ENCODE peak calls at places on chromosomes 7 and 10, in seven cellular contexts. One of them, this sample, is unnamed.

GRCh38 chr10:7956508-7956907 is 98.0 kb upstream of the GATA3 start:
- DNase-seq in upper lobe of left lung: no peak
- DNase-seq in HepG2: no peak
- DNase-seq in breast epithelium: no peak
- DNase-seq in transverse colon: no peak
- DNase-seq in GM23338: no peak
- DNase-seq in stomach: no peak
- DNase-seq in this sample: no peak

GRCh38 chr10:75043256-75044121 is 68.0 kb upstream of the SAMD8 start:
- DNase-seq in upper lobe of left lung: peak; percentile 86
- DNase-seq in HepG2: no peak
- DNase-seq in breast epithelium: no peak
- DNase-seq in transverse colon: no peak
- DNase-seq in GM23338: peak; percentile 93
- DNase-seq in stomach: no peak
- DNase-seq in this sample: no peak

GRCh38 chr7:17806631-17807030 is 133.7 kb downstream of the SNX13 start:
- DNase-seq in upper lobe of left lung: peak; percentile 50
- DNase-seq in HepG2: no peak
- DNase-seq in breast epithelium: no peak
- DNase-seq in transverse colon: no peak
- DNase-seq in GM23338: no peak
- DNase-seq in stomach: no peak
- DNase-seq in this sample: no peak

GRCh38 chr7:104790440-104790839 is 223.6 kb upstream of the KMT2E start:
- DNase-seq in upper lobe of left lung: no peak
- DNase-seq in HepG2: no peak
- DNase-seq in breast epithelium: no peak
- DNase-seq in transverse colon: no peak
- DNase-seq in GM23338: no peak
- DNase-seq in stomach: no peak
- DNase-seq in this sample: no peak

GRCh38 chr10:105834261-105835059 is 1193.4 kb downstream of the SORCS3 start:
- DNase-seq in upper lobe of left lung: no peak
- DNase-seq in HepG2: no peak
- DNase-seq in breast epithelium: no peak
- DNase-seq in transverse colon: no peak
- DNase-seq in GM23338: no peak
- DNase-seq in stomach: no peak
- DNase-seq in this sample: no peak

GRCh38 chr7:16649196-16649595 is 3.2 kb downstream of the BZW2 start:
- DNase-seq in upper lobe of left lung: no peak
- DNase-seq in HepG2: no peak
- DNase-seq in breast epithelium: no peak
- DNase-seq in transverse colon: no peak
- DNase-seq in GM23338: no peak
- DNase-seq in stomach: no peak
- DNase-seq in this sample: no peak

GRCh38 chr7:156751319-156751718 is 110.7 kb downstream of the RNF32 start:
- DNase-seq in upper lobe of left lung: no peak
- DNase-seq in HepG2: no peak
- DNase-seq in breast epithelium: no peak
- DNase-seq in transverse colon: no peak
- DNase-seq in GM23338: no peak
- DNase-seq in stomach: no peak
- DNase-seq in this sample: no peak

GRCh38 chr7:81956520-81956919 is 186.7 kb upstream of the HGF start:
- DNase-seq in upper lobe of left lung: no peak
- DNase-seq in HepG2: peak; percentile 39
- DNase-seq in breast epithelium: no peak
- DNase-seq in transverse colon: no peak
- DNase-seq in GM23338: peak; percentile 86
- DNase-seq in stomach: no peak
- DNase-seq in this sample: no peak

GRCh38 chr7:33243319-33243881 is 114.0 kb downstream of the BBS9 start:
- DNase-seq in upper lobe of left lung: no peak
- DNase-seq in HepG2: peak; percentile 48
- DNase-seq in breast epithelium: no peak
- DNase-seq in transverse colon: no peak
- DNase-seq in GM23338: peak; percentile 74
- DNase-seq in stomach: no peak
- DNase-seq in this sample: no peak

DNA sequence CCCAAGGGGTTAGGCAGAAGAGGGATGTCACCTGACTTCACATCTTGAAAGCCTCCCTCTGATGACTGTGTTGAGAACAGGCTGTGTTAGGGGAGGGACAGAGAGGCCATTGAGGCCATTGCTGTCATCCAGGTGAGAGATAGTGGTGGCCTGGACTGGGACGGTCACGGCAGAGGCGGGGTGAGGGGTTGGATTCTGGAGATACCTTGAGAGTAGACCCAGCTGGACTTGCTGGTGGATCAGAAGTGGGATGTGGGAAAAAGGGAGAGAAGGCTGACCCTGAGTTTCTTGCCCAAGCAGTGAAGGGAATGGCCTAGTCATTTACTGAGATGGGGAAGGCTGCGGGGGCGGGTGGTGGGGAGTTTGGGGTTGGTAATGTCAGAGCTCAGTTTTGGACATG is 13.6 kb downstream of the MTURN start:
- DNase-seq in upper lobe of left lung: no peak
- DNase-seq in HepG2: no peak
- DNase-seq in breast epithelium: no peak
- DNase-seq in transverse colon: no peak
- DNase-seq in GM23338: no peak
- DNase-seq in stomach: no peak
- DNase-seq in this sample: no peak
- H3K27ac ChIP-seq in upper lobe of left lung: no peak overlapping the region
- H3K27ac ChIP-seq in HepG2: no peak overlapping the region
- H3K27ac ChIP-seq in breast epithelium: peak overlapping the region; percentile 88
- H3K27ac ChIP-seq in transverse colon: no peak overlapping the region
- H3K27ac ChIP-seq in GM23338: no peak overlapping the region
- H3K27ac ChIP-seq in stomach: peak overlapping the region; percentile 35
- H3K27ac ChIP-seq in this sample: peak overlapping the region; percentile 5

DNA sequence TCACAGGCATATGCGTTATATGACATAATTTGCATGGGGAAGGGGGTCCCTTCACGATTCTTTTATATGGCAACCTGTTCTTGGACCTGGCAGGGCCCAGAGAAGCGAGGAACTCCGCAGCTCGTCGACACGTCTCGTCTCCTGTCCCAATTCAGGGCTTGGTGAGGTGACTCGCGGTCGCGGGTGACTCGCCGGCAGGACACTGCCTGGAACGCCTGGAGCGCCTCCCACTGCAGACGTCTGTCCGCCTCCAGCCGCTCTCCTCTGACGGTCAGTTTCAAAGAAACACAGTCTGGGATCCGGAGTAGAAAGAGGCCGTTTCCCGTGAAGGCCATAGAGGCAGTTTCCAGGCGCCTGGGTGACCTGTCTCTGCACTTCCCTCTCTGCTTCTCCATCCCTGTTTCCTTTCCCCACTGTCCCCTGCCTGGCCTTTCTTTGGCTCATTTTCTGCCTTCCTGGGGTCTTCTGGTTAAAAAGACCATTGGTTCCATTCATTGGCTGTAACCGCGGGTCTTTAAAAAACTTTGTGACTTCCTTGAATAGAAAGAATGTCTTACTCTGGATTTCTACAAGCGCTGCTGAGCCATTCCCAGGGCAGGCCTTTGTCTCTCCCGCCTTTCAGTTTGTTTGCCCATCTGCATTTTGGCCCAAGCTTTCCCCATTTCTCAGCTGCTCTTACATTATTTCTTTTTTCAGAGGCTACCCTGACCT is 1.2 kb downstream of the UPP1 start:
- DNase-seq in upper lobe of left lung: peak; percentile 86
- DNase-seq in HepG2: no peak
- DNase-seq in breast epithelium: no peak
- DNase-seq in transverse colon: peak; percentile 47
- DNase-seq in GM23338: peak; percentile 77
- DNase-seq in stomach: no peak
- DNase-seq in this sample: no peak
- TF ChIP-seq CTCF in upper lobe of left lung: no peak
- TF ChIP-seq CTCF in HepG2: no peak
- TF ChIP-seq CTCF in breast epithelium: no peak
- TF ChIP-seq CTCF in transverse colon: no peak
- TF ChIP-seq CTCF in GM23338: no peak
- TF ChIP-seq CTCF in stomach: no peak
- TF ChIP-seq CTCF in this sample: no peak

DNA sequence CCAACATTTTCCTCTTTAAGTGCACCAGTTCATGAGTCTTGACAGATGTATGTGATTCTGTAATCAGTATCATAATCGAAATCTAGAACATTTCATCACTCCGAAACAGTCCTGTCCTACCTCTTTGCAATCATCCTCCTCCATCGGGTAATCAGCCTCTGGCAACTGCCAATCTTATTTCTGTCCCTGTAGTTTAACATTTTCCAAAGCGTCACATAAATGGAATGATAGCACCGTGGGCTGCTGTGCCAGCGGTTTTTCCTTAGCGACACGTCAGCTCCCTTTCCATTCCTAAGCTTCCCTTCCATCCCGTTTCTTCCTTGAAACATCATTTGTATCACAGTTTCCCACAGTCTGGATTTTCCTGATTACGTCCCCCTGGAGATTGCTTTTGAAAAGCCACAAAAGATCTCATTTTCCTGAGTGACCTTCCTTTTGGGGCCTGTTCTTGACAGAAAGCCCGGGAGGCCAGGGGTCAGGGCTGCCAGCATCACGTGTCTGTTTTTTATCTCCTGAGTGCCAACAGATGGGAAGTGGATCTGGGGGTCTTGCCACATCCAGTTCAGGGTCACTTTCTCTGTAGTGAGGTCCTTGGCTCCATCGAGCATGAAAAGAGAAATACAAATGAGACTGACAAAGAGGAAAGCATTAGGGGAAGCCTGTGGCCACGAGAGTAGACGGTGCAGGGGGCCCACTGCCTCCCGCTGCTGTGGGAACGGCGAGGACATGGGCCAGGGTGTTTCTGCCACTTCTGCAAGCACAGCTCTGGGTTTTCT is 31.6 kb downstream of the TMEM120A start:
- DNase-seq in upper lobe of left lung: no peak
- DNase-seq in HepG2: peak; percentile 79
- DNase-seq in breast epithelium: no peak
- DNase-seq in transverse colon: no peak
- DNase-seq in GM23338: no peak
- DNase-seq in stomach: no peak
- DNase-seq in this sample: no peak
- TF ChIP-seq POLR2AphosphoS5 in upper lobe of left lung: peak; percentile 18
- TF ChIP-seq POLR2AphosphoS5 in HepG2: no peak
- TF ChIP-seq POLR2AphosphoS5 in breast epithelium: peak; percentile 21
- TF ChIP-seq POLR2AphosphoS5 in transverse colon: no peak
- TF ChIP-seq POLR2AphosphoS5 in GM23338: no peak
- TF ChIP-seq POLR2AphosphoS5 in stomach: peak; percentile 13
- TF ChIP-seq POLR2AphosphoS5 in this sample: no peak

GRCh38 chr10:95798307-95798850 is 42.4 kb downstream of the ENTPD1 start:
- DNase-seq in upper lobe of left lung: no peak
- DNase-seq in HepG2: no peak
- DNase-seq in breast epithelium: no peak
- DNase-seq in transverse colon: no peak
- DNase-seq in GM23338: no peak
- DNase-seq in stomach: no peak
- DNase-seq in this sample: no peak
- H3K27ac ChIP-seq in upper lobe of left lung: peak overlapping the region; percentile 1
- H3K27ac ChIP-seq in HepG2: no peak overlapping the region
- H3K27ac ChIP-seq in breast epithelium: peak overlapping the region; percentile 23
- H3K27ac ChIP-seq in transverse colon: no peak overlapping the region
- H3K27ac ChIP-seq in GM23338: no peak overlapping the region
- H3K27ac ChIP-seq in stomach: no peak overlapping the region
- H3K27ac ChIP-seq in this sample: no peak overlapping the region

GRCh38 chr7:13416544-13416943 is 572.9 kb downstream of the ETV1 start:
- DNase-seq in upper lobe of left lung: no peak
- DNase-seq in HepG2: no peak
- DNase-seq in breast epithelium: no peak
- DNase-seq in transverse colon: no peak
- DNase-seq in GM23338: no peak
- DNase-seq in stomach: no peak
- DNase-seq in this sample: no peak

GRCh38 chr7:13414181-13414580 is 575.3 kb downstream of the ETV1 start:
- DNase-seq in upper lobe of left lung: no peak
- DNase-seq in HepG2: no peak
- DNase-seq in breast epithelium: no peak
- DNase-seq in transverse colon: no peak
- DNase-seq in GM23338: no peak
- DNase-seq in stomach: no peak
- DNase-seq in this sample: no peak

GRCh38 chr7:13416071-13416470 is 573.4 kb downstream of the ETV1 start:
- DNase-seq in upper lobe of left lung: no peak
- DNase-seq in HepG2: no peak
- DNase-seq in breast epithelium: no peak
- DNase-seq in transverse colon: no peak
- DNase-seq in GM23338: no peak
- DNase-seq in stomach: no peak
- DNase-seq in this sample: no peak

GRCh38 chr7:13411641-13412040 is 577.8 kb downstream of the ETV1 start:
- DNase-seq in upper lobe of left lung: no peak
- DNase-seq in HepG2: no peak
- DNase-seq in breast epithelium: no peak
- DNase-seq in transverse colon: no peak
- DNase-seq in GM23338: no peak
- DNase-seq in stomach: no peak
- DNase-seq in this sample: no peak

DNA sequence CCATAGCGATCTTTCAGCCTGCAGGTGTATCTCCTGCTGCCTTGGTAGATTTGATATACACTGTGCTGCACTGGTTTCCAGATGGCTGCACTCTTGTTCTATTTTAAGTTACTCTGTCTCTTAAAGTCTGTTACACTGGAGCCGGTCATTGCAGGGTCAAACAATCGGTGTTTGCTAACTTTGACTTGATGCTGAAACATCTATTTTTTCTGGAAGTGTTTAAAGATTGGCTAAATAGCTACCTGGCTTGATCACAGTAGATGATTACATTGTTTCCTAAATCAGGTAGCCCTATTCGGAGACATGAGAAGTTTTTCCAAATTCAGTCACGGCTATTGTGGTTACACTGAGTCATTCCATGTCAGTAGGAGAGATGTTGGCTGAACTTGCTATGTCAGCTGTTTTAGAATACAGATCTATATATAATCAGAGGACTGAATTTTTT is 574.8 kb downstream of the ETV1 start:
- DNase-seq in upper lobe of left lung: no peak
- DNase-seq in HepG2: no peak
- DNase-seq in breast epithelium: no peak
- DNase-seq in transverse colon: no peak
- DNase-seq in GM23338: no peak
- DNase-seq in stomach: no peak
- DNase-seq in this sample: no peak
- TF ChIP-seq CTCF in upper lobe of left lung: no peak
- TF ChIP-seq CTCF in HepG2: no peak
- TF ChIP-seq CTCF in breast epithelium: no peak
- TF ChIP-seq CTCF in transverse colon: no peak
- TF ChIP-seq CTCF in GM23338: no peak
- TF ChIP-seq CTCF in stomach: no peak
- TF ChIP-seq CTCF in this sample: no peak

This sample was measured in prostate gland.